ENCODE peak calls at places on chromosomes 13 and 19, in ten cellular contexts. S is cardiac muscle cell; X is stromal cell of bone marrow; G is fibroblast of the conjunctiva; T is activated T-cell treated with anti-CD3 and anti-CD28 coated beads, Interleukin-2, amount 50 U/mL, for 72 hours; J is anterior cingulate cortex; P is SK-N-SH; H is activated naive CD4-positive, alpha-beta T cell; K is Caco-2; N is GM04503. C is an unnamed sample.

GRCh38 chr19:6250024-6250605 is 29.7 kb downstream of the MLLT1 start:
- DNase-seq in S (peak), X (no peak), G (no peak), T (no peak), J (no peak), P (no peak), H (no peak), K (no peak), N (no peak), C (no peak)

GRCh38 chr19:53696951-53697350 is 65.2 kb downstream of the DPRX start:
- DNase-seq in S (peak), X (no peak), G (no peak), T (no peak), J (no peak), P (no peak), H (no peak), K (no peak), N (no peak), C (no peak)

GRCh38 chr13:73602295-73602694 is 531.9 kb downstream of the KLF12 start:
- DNase-seq in S (peak), X (no peak), G (no peak), T (no peak), J (no peak), P (no peak), H (no peak), K (no peak), N (no peak), C (no peak)

GRCh38 chr13:102825921-102826706 is 19.7 kb upstream of the ERCC5 start:
- DNase-seq in S (peak), X (peak), G (peak), T (no peak), J (no peak), P (no peak), H (no peak), K (no peak), N (peak), C (no peak)

GRCh38 chr13:43077446-43077845 is 54.1 kb downstream of the DNAJC15 start:
- DNase-seq in S (no peak), X (no peak), G (no peak), T (no peak), J (no peak), P (no peak), H (no peak), K (no peak), N (no peak), C (no peak)

GRCh38 chr13:22880756-22881701 is 299.8 kb upstream of the SGCG start:
- DNase-seq in S (no peak), X (no peak), G (no peak), T (no peak), J (no peak), P (no peak), H (no peak), K (no peak), N (no peak), C (no peak)

GRCh38 chr19:726993-727956 is 18.5 kb downstream of the PALM start:
- DNase-seq in S (no peak), X (no peak), G (no peak), T (no peak), J (no peak), P (no peak), H (no peak), K (no peak), N (no peak), C (no peak)

GRCh38 chr13:98481511-98481951 is 95.4 kb downstream of the STK24 start:
- DNase-seq in S (no peak), X (no peak), G (no peak), T (no peak), J (no peak), P (no peak), H (no peak), K (no peak), N (no peak), C (no peak)

GRCh38 chr13:109272595-109273325 is 513.6 kb downstream of the IRS2 start:
- DNase-seq in S (peak), X (no peak), G (no peak), T (no peak), J (no peak), P (no peak), H (no peak), K (no peak), N (no peak), C (no peak)